ENCODE peak calls at places on chromosomes 3 and 15, in four cellular contexts. One of them, this sample, is unnamed.

GRCh38 chr3:111989061-111989678 is 9.6 kb upstream of the TAGLN3 start:
- DNase-seq in activated effector memory CD4-positive, alpha-beta T cell treated with anti-CD3 and anti-CD28 coated beads, Interleukin-2, amount 50 U/mL, for 16 hours: no peak
- DNase-seq in A673: peak; percentile 71
- DNase-seq in T-cell: no peak
- DNase-seq in this sample: no peak

GRCh38 chr3:187987919-187988318 is 166.0 kb upstream of the LPP start:
- DNase-seq in activated effector memory CD4-positive, alpha-beta T cell treated with anti-CD3 and anti-CD28 coated beads, Interleukin-2, amount 50 U/mL, for 16 hours: peak; percentile 86
- DNase-seq in A673: no peak
- DNase-seq in T-cell: peak; percentile 50
- DNase-seq in this sample: no peak

GRCh38 chr3:185558395-185558794 is 6.0 kb upstream of the LIPH start:
- DNase-seq in activated effector memory CD4-positive, alpha-beta T cell treated with anti-CD3 and anti-CD28 coated beads, Interleukin-2, amount 50 U/mL, for 16 hours: no peak
- DNase-seq in A673: no peak
- DNase-seq in T-cell: no peak
- DNase-seq in this sample: no peak

GRCh38 chr15:99994849-99995248 is 261.6 kb upstream of the LYSMD4 start:
- DNase-seq in activated effector memory CD4-positive, alpha-beta T cell treated with anti-CD3 and anti-CD28 coated beads, Interleukin-2, amount 50 U/mL, for 16 hours: peak; percentile 21
- DNase-seq in A673: no peak
- DNase-seq in T-cell: no peak
- DNase-seq in this sample: no peak

GRCh38 chr3:73563896-73564582 is 60.7 kb downstream of the PDZRN3 start:
- DNase-seq in activated effector memory CD4-positive, alpha-beta T cell treated with anti-CD3 and anti-CD28 coated beads, Interleukin-2, amount 50 U/mL, for 16 hours: no peak
- DNase-seq in A673: no peak
- DNase-seq in T-cell: no peak
- DNase-seq in this sample: no peak

GRCh38 chr3:46926871-46927717 is 49.5 kb downstream of the CCDC12 start:
- DNase-seq in activated effector memory CD4-positive, alpha-beta T cell treated with anti-CD3 and anti-CD28 coated beads, Interleukin-2, amount 50 U/mL, for 16 hours: peak; percentile 64
- DNase-seq in A673: no peak
- DNase-seq in T-cell: no peak
- DNase-seq in this sample: peak; percentile 39

GRCh38 chr3:139312416-139312815 is 31.4 kb upstream of the MRPS22 start:
- DNase-seq in activated effector memory CD4-positive, alpha-beta T cell treated with anti-CD3 and anti-CD28 coated beads, Interleukin-2, amount 50 U/mL, for 16 hours: no peak
- DNase-seq in A673: no peak
- DNase-seq in T-cell: no peak
- DNase-seq in this sample: peak; percentile 2

GRCh38 chr3:158058775-158059174 is 47.4 kb downstream of the SHOX2 start:
- DNase-seq in activated effector memory CD4-positive, alpha-beta T cell treated with anti-CD3 and anti-CD28 coated beads, Interleukin-2, amount 50 U/mL, for 16 hours: no peak
- DNase-seq in A673: peak; percentile 64
- DNase-seq in T-cell: no peak
- DNase-seq in this sample: no peak

GRCh38 chr3:124514681-124515080 is 215.6 kb upstream of the UMPS start:
- DNase-seq in activated effector memory CD4-positive, alpha-beta T cell treated with anti-CD3 and anti-CD28 coated beads, Interleukin-2, amount 50 U/mL, for 16 hours: no peak
- DNase-seq in A673: no peak
- DNase-seq in T-cell: no peak
- DNase-seq in this sample: no peak

This sample was measured in RWPE2.